ENCODE peak calls at places on chromosomes 1 and 21, in seven cellular contexts. X is Calu3; F is CD8-positive, alpha-beta T cell; W is OCI-LY7; L is ovary; J is Caco-2; R is nephron progenitor cell. A is an unnamed sample.

GRCh38 chr1:156947818-156948525 is 27.5 kb downstream of the LRRC71 start:
- DNase-seq in X (no peak), F (no peak), W (no peak), L (no peak), J (no peak), R (no peak), A (no peak)

GRCh38 chr1:170536924-170537551 is 5.1 kb downstream of the GORAB start:
- DNase-seq in X (peak), F (no peak), W (no peak), L (no peak), J (no peak), R (no peak), A (no peak)

GRCh38 chr1:155978973-155979429 is 654 bp upstream of the ARHGEF2 start:
- DNase-seq in X (no peak), F (no peak), W (no peak), L (no peak), J (peak), R (no peak), A (peak)

GRCh38 chr1:209207701-209208286 is 375.7 kb upstream of the CAMK1G start:
- DNase-seq in X (peak), F (no peak), W (peak), L (peak), J (peak), R (peak), A (peak)

GRCh38 chr1:93595266-93595665 is 86.4 kb downstream of the BCAR3 start:
- DNase-seq in X (no peak), F (no peak), W (no peak), L (no peak), J (no peak), R (no peak), A (no peak)

GRCh38 chr1:115641762-115642167 is at the start of gene VANGL1:
- DNase-seq in X (peak), F (peak), W (no peak), L (peak), J (peak), R (peak), A (peak)

GRCh38 chr1:9689971-9690381 is 38.4 kb downstream of the PIK3CD start:
- DNase-seq in X (no peak), F (peak), W (no peak), L (peak), J (no peak), R (peak), A (no peak)

GRCh38 chr1:93516164-93516563 is 68.2 kb downstream of the FNBP1L start:
- DNase-seq in X (no peak), F (no peak), W (no peak), L (no peak), J (no peak), R (no peak), A (no peak)

GRCh38 chr1:96882096-96882495 is 160.5 kb downstream of the PTBP2 start:
- DNase-seq in X (no peak), F (no peak), W (no peak), L (no peak), J (no peak), R (no peak), A (no peak)

GRCh38 chr1:17553970-17554369 is 14.5 kb downstream of the ARHGEF10L start:
- DNase-seq in X (peak), F (no peak), W (no peak), L (no peak), J (no peak), R (no peak), A (no peak)

GRCh38 chr1:209723761-209724693 is 19.4 kb downstream of the HSD11B1 start:
- DNase-seq in X (no peak), F (no peak), W (no peak), L (no peak), J (no peak), R (no peak), A (peak)

GRCh38 chr1:53122194-53122846 is 20.1 kb downstream of the SLC1A7 start:
- DNase-seq in X (no peak), F (no peak), W (no peak), L (no peak), J (no peak), R (no peak), A (no peak)

GRCh38 chr1:205577874-205578658 is 53.7 kb downstream of the ELK4 start:
- DNase-seq in X (no peak), F (no peak), W (no peak), L (no peak), J (peak), R (no peak), A (no peak)

GRCh38 chr1:179143332-179143731 is 61.5 kb downstream of the TOR3A start:
- DNase-seq in X (no peak), F (no peak), W (no peak), L (no peak), J (no peak), R (no peak), A (no peak)

GRCh38 chr1:173870252-173871075 is 2.3 kb downstream of the ZBTB37 start:
- DNase-seq in X (no peak), F (peak), W (peak), L (peak), J (no peak), R (no peak), A (peak)

GRCh38 chr1:205258313-205259176 is 30.8 kb downstream of the TMCC2 start:
- DNase-seq in X (no peak), F (no peak), W (no peak), L (no peak), J (no peak), R (no peak), A (peak)

GRCh38 chr1:150579110-150579954 is at the start of gene MCL1:
- DNase-seq in X (peak), F (peak), W (peak), L (peak), J (peak), R (peak), A (peak)

GRCh38 chr1:244680667-244681066 is 27.7 kb downstream of the DESI2 start:
- DNase-seq in X (no peak), F (no peak), W (no peak), L (no peak), J (no peak), R (no peak), A (no peak)

GRCh38 chr1:199292873-199293272 is 654.0 kb downstream of the PTPRC start:
- DNase-seq in X (no peak), F (no peak), W (no peak), L (no peak), J (no peak), R (no peak), A (no peak)

GRCh38 chr21:38768385-38769071 is 37.2 kb upstream of the ETS2 start:
- DNase-seq in X (no peak), F (peak), W (peak), L (no peak), J (no peak), R (no peak), A (peak)

GRCh38 chr1:201331166-201331565 is 46.3 kb downstream of the TNNT2 start:
- DNase-seq in X (no peak), F (no peak), W (no peak), L (no peak), J (no peak), R (no peak), A (no peak)
- TF ChIP-seq CTCF in X (no peak), F (no peak), W (no peak), L (no peak), J (no peak), R (no peak), A (no peak)

GRCh38 chr1:44029911-44030605 is 1.2 kb downstream of the SLC6A9 start:
- DNase-seq in X (peak), F (peak), W (peak), L (peak), J (peak), R (peak), A (peak)

GRCh38 chr1:44029260-44029910 is 1.9 kb downstream of the SLC6A9 start:
- DNase-seq in X (no peak), F (no peak), W (no peak), L (peak), J (no peak), R (no peak), A (peak)

GRCh38 chr1:44031900-44032817 is 897 bp upstream of the SLC6A9 start:
- DNase-seq in X (no peak), F (no peak), W (no peak), L (no peak), J (peak), R (no peak), A (peak)

GRCh38 chr1:44031051-44031899 is at the start of gene SLC6A9:
- DNase-seq in X (peak), F (peak), W (peak), L (peak), J (peak), R (peak), A (peak)

DNA sequence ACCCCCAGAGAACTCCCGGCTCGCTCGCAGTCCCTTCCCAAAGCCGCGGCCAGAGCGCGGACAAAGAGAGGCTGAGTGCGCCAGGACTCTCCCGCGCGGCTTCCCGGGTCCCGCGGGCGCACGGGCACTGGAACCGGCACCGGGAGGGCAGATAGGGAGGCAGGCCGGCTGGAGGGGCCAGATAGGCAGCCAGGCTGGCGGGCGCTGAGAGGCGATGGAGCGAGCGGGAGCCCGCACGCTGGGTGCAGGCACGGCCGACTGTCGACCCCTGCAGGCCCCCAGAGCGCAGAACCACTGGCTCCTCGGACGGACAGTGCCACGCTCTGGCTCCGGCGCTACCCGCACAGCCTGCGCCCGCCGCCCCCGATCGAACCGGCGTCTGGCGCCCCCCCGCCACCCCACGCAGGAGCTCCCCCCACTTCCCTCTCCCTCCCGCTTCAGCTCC is 634 bp downstream of the SLC6A9 start:
- DNase-seq in X (peak), F (peak), W (peak), L (peak), J (no peak), R (peak), A (peak)
- TF ChIP-seq CTCF in X (no peak), F (no peak), W (peak), L (no peak), J (peak), R (peak), A (peak)

DNA sequence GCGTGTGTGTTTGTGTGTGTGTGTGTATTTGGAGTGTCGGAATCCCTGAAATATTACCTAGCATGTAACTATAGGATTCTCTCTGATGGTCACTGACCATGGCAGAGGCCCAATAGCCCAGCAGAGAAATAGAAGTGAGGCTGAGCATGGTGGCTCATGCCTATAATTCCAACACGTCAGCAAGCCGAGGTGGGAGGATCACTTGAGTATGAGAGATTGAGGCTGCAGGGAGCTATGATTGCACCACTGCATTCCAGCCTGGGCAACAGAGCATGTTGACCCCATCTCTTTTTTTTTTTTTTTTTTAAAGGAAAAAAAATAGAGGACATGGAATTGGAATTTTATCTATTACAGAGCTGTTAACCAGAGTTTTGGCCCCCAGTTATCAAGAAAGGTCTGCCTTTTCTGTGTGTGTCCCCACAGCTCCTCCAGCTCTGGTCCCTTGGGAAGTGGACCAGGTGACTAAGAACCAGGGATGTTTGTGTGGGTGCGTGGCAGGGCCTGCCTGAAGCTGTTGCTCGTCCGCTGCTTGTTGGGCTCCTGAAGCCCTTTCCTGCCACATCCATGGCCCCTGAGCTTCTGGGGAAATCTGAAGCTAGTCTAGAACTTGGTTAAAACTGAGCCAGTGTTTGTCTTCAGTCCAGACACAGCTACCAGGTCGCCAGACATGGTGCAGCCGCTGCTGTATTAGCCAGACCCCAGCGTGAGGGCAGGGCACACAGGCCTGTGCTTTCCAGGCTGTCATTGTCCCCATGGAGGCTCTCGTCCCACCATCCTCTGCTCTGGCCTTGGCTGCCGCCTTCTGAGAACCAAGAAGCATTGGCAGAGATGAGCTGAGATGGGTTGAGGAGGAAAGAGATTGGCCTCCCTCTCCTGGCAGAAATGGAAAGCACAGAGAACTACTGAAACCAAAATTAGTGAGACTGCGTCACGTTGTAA is 25.5 kb downstream of the CAPN9 start:
- DNase-seq in X (peak), F (no peak), W (peak), L (no peak), J (peak), R (no peak), A (no peak)
- TF ChIP-seq CTCF in X (peak), F (no peak), W (peak), L (no peak), J (peak), R (peak), A (no peak)

GRCh38 chr1:193749868-193750267 is 563.5 kb upstream of the B3GALT2 start:
- DNase-seq in X (no peak), F (no peak), W (no peak), L (no peak), J (no peak), R (no peak), A (no peak)

GRCh38 chr1:193753038-193753756 is 566.8 kb upstream of the B3GALT2 start:
- DNase-seq in X (no peak), F (no peak), W (no peak), L (no peak), J (no peak), R (no peak), A (no peak)

GRCh38 chr1:193755441-193755840 is 569.0 kb upstream of the B3GALT2 start:
- DNase-seq in X (no peak), F (no peak), W (no peak), L (no peak), J (no peak), R (no peak), A (no peak)

DNA sequence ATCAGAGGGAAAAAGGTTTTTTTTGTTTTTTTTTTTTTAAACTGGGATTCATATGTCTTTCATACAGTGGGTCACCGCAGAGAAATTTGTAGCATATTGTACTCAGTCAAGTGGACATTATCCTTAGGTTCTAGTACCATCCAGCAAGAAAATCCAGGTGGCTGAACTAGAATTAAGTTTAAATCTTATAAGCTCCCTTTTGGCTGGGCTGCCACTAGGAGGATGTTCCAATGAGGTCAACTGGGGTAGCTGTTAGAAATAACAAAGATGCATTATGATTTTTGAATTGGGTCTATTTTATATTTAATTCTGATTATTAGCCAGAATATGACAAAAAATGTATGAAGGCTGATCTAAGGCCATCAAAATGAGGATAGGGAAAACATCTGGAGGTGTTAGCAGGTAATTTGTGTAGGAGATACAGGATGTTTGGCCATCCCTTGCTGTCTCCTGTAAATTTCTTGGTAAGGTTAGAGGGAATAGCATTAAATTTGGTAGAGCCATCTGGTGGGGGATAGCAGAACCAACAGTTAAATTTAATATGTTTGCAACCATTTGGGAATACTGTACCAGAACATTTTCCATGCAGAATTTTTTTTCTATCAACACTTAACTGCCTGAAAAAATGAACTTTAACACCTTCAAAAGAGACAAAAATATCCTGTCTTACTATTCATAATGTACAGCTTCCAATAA is 568.5 kb upstream of the B3GALT2 start:
- DNase-seq in X (no peak), F (no peak), W (peak), L (no peak), J (no peak), R (no peak), A (no peak)
- TF ChIP-seq CTCF in X (peak), F (no peak), W (peak), L (no peak), J (peak), R (no peak), A (peak)

DNA sequence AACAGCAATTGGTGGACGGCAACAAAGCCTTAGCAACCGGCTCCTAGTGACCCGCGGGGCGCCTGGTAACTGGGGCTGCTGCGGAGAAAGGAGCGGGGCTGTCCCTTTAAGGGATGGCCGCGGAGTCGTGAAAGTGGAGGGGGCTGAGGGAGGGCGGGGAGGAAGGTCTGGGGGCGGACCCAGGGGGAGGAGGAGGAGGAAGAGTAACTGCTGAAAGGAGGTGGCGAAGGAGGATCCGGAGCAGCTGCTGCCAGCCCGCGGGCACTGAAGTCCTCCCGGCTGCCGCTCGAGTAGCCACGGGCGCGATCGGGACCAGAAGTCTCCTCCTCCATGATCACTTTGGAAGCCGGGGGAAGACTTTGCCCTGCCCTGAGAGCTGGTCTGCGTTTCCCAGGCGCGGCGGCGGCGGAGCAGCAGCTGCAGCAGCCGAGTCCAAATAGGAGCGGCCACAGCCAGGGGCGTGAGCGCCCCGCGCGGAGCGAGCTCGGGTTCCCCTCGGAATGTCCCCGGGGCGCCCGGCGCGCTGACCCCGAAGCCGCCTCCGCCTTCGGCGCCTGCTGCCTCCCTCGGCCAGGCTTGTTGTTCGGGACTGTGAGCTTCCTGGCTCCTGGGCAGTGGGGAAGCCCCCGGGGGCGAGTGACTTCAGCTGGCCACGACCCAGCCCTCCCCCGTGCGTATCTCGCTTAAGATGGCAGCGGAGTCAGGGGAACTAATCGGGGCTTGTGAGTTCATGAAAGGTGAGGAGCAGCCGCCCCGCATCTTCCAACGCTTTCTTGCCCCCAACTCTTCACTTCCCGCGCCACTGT is at the start of gene CDC14A:
- DNase-seq in X (peak), F (peak), W (peak), L (peak), J (peak), R (peak), A (peak)
- TF ChIP-seq CTCF in X (no peak), F (no peak), W (no peak), L (no peak), J (no peak), R (no peak), A (no peak)

GRCh38 chr21:32276671-32277070 is 2.2 kb downstream of the MIS18A start:
- DNase-seq in X (no peak), F (no peak), W (no peak), L (no peak), J (no peak), R (no peak), A (no peak)

GRCh38 chr21:32278068-32278467 is 781 bp downstream of the MIS18A start:
- DNase-seq in X (no peak), F (no peak), W (peak), L (no peak), J (no peak), R (no peak), A (no peak)

GRCh38 chr21:32279377-32279680 is 480 bp upstream of the MIS18A start:
- DNase-seq in X (no peak), F (no peak), W (no peak), L (no peak), J (no peak), R (no peak), A (no peak)

GRCh38 chr21:32281531-32281930 is 2.7 kb upstream of the MIS18A start:
- DNase-seq in X (no peak), F (no peak), W (no peak), L (no peak), J (no peak), R (no peak), A (no peak)

GRCh38 chr21:32278518-32279376 is at the start of gene MIS18A:
- DNase-seq in X (peak), F (peak), W (peak), L (peak), J (peak), R (peak), A (peak)
- TF ChIP-seq CTCF in X (no peak), F (no peak), W (peak), L (no peak), J (no peak), R (no peak), A (no peak)

GRCh38 chr1:201481761-201482493 is 12.9 kb upstream of the PHLDA3 start:
- DNase-seq in X (peak), F (peak), W (peak), L (peak), J (peak), R (peak), A (peak)

GRCh38 chr1:201479331-201479730 is 10.3 kb upstream of the PHLDA3 start:
- DNase-seq in X (no peak), F (no peak), W (no peak), L (no peak), J (no peak), R (no peak), A (no peak)

GRCh38 chr1:201481004-201481380 is 12.0 kb upstream of the PHLDA3 start:
- DNase-seq in X (no peak), F (no peak), W (no peak), L (no peak), J (no peak), R (no peak), A (no peak)

GRCh38 chr1:201482755-201483154 is 13.8 kb upstream of the PHLDA3 start:
- DNase-seq in X (no peak), F (no peak), W (no peak), L (no peak), J (no peak), R (no peak), A (peak)

GRCh38 chr1:201480231-201481003 is 11.4 kb upstream of the PHLDA3 start:
- DNase-seq in X (peak), F (peak), W (peak), L (no peak), J (peak), R (peak), A (peak)
- TF ChIP-seq CTCF in X (no peak), F (no peak), W (no peak), L (no peak), J (no peak), R (no peak), A (no peak)

GRCh38 chr1:220011620-220012019 is 34.7 kb downstream of the EPRS1 start:
- DNase-seq in X (no peak), F (no peak), W (no peak), L (no peak), J (no peak), R (no peak), A (no peak)

GRCh38 chr1:220013497-220013896 is 32.8 kb downstream of the EPRS1 start:
- DNase-seq in X (no peak), F (no peak), W (no peak), L (no peak), J (no peak), R (no peak), A (no peak)

GRCh38 chr1:220007438-220007837 is 38.9 kb downstream of the EPRS1 start:
- DNase-seq in X (no peak), F (no peak), W (no peak), L (no peak), J (no peak), R (no peak), A (no peak)

GRCh38 chr1:220012259-220012658 is 34.0 kb downstream of the EPRS1 start:
- DNase-seq in X (no peak), F (no peak), W (peak), L (no peak), J (no peak), R (no peak), A (no peak)
- TF ChIP-seq CTCF in X (no peak), F (no peak), W (peak), L (no peak), J (peak), R (no peak), A (no peak)

A was measured in GM13977.